ENCODE peak calls at places on chromosomes 13 and 19, in five cellular contexts. One of them, this sample, is unnamed.
A peak's percentile ranks its signal among the peaks of the same experiment; 100 is the strongest.

GRCh38 chr13:31797154-31797775 is 57.9 kb downstream of the RXFP2 start:
- DNase-seq in EL: peak; percentile 71
- DNase-seq in midbrain: peak; percentile 50
- DNase-seq in heart right ventricle: no peak
- DNase-seq in activated CD8-positive, alpha-beta memory T cell treated with anti-CD3 and anti-CD28 coated beads for 24 hours: no peak
- DNase-seq in this sample: no peak

GRCh38 chr19:12703056-12703455 is 6.6 kb upstream of the FBXW9 start:
- DNase-seq in EL: peak; percentile 39
- DNase-seq in heart right ventricle: no peak
- DNase-seq in midbrain: no peak
- DNase-seq in activated CD8-positive, alpha-beta memory T cell treated with anti-CD3 and anti-CD28 coated beads for 24 hours: no peak
- DNase-seq in this sample: no peak

GRCh38 chr19:24033962-24034342 is 53.0 kb upstream of the ZNF254 start:
- DNase-seq in activated CD8-positive, alpha-beta memory T cell treated with anti-CD3 and anti-CD28 coated beads for 24 hours: no peak
- DNase-seq in midbrain: peak; percentile 53
- DNase-seq in EL: peak; percentile 69
- DNase-seq in heart right ventricle: peak; percentile 21
- DNase-seq in this sample: peak; percentile 41

GRCh38 chr13:22369090-22369489 is 698.2 kb downstream of the FGF9 start:
- DNase-seq in EL: no peak
- DNase-seq in activated CD8-positive, alpha-beta memory T cell treated with anti-CD3 and anti-CD28 coated beads for 24 hours: no peak
- DNase-seq in heart right ventricle: no peak
- DNase-seq in midbrain: no peak
- DNase-seq in this sample: no peak

GRCh38 chr19:45739498-45740439 is 6.5 kb downstream of the MEIOSIN start:
- DNase-seq in activated CD8-positive, alpha-beta memory T cell treated with anti-CD3 and anti-CD28 coated beads for 24 hours: no peak
- DNase-seq in EL: no peak
- DNase-seq in heart right ventricle: no peak
- DNase-seq in midbrain: no peak
- DNase-seq in this sample: no peak

GRCh38 chr13:20389696-20390525 is 135.7 kb downstream of the CRYL1 start:
- DNase-seq in activated CD8-positive, alpha-beta memory T cell treated with anti-CD3 and anti-CD28 coated beads for 24 hours: peak; percentile 44
- DNase-seq in heart right ventricle: no peak
- DNase-seq in midbrain: no peak
- DNase-seq in EL: no peak
- DNase-seq in this sample: no peak

GRCh38 chr13:107376393-107377085 is 808.6 kb upstream of the ARGLU1 start:
- DNase-seq in activated CD8-positive, alpha-beta memory T cell treated with anti-CD3 and anti-CD28 coated beads for 24 hours: no peak
- DNase-seq in EL: no peak
- DNase-seq in heart right ventricle: no peak
- DNase-seq in midbrain: no peak
- DNase-seq in this sample: no peak

GRCh38 chr19:48746738-48747575 is at the start of gene IZUMO1:
- DNase-seq in midbrain: peak; percentile 62
- DNase-seq in activated CD8-positive, alpha-beta memory T cell treated with anti-CD3 and anti-CD28 coated beads for 24 hours: peak; percentile 71
- DNase-seq in EL: peak; percentile 96
- DNase-seq in heart right ventricle: peak; percentile 94
- DNase-seq in this sample: peak; percentile 77

GRCh38 chr13:43942301-43942700 is 62.6 kb downstream of the LACC1 start:
- DNase-seq in midbrain: no peak
- DNase-seq in EL: peak; percentile 9
- DNase-seq in heart right ventricle: no peak
- DNase-seq in activated CD8-positive, alpha-beta memory T cell treated with anti-CD3 and anti-CD28 coated beads for 24 hours: no peak
- DNase-seq in this sample: no peak

GRCh38 chr13:21695536-21695935 is 24.7 kb downstream of the FGF9 start:
- DNase-seq in activated CD8-positive, alpha-beta memory T cell treated with anti-CD3 and anti-CD28 coated beads for 24 hours: no peak
- DNase-seq in EL: no peak
- DNase-seq in heart right ventricle: no peak
- DNase-seq in midbrain: no peak
- DNase-seq in this sample: no peak

GRCh38 chr19:14091885-14092462 is 1.4 kb upstream of the SAMD1 start:
- DNase-seq in EL: no peak
- DNase-seq in activated CD8-positive, alpha-beta memory T cell treated with anti-CD3 and anti-CD28 coated beads for 24 hours: no peak
- DNase-seq in midbrain: no peak
- DNase-seq in heart right ventricle: no peak
- DNase-seq in this sample: no peak

GRCh38 chr19:48230555-48231129 is 25.1 kb downstream of the CARD8 start:
- DNase-seq in EL: no peak
- DNase-seq in activated CD8-positive, alpha-beta memory T cell treated with anti-CD3 and anti-CD28 coated beads for 24 hours: no peak
- DNase-seq in midbrain: no peak
- DNase-seq in heart right ventricle: no peak
- DNase-seq in this sample: no peak

GRCh38 chr13:46341112-46341711 is 45.8 kb downstream of the RUBCNL start:
- DNase-seq in heart right ventricle: no peak
- DNase-seq in midbrain: no peak
- DNase-seq in activated CD8-positive, alpha-beta memory T cell treated with anti-CD3 and anti-CD28 coated beads for 24 hours: no peak
- DNase-seq in EL: peak; percentile 80
- DNase-seq in this sample: no peak

GRCh38 chr19:54160182-54160811 is 776 bp upstream of the LENG1 start:
- DNase-seq in heart right ventricle: no peak
- DNase-seq in activated CD8-positive, alpha-beta memory T cell treated with anti-CD3 and anti-CD28 coated beads for 24 hours: no peak
- DNase-seq in midbrain: no peak
- DNase-seq in EL: peak; percentile 46
- DNase-seq in this sample: no peak

GRCh38 chr13:110824901-110825300 is 90.0 kb downstream of the ANKRD10 start:
- DNase-seq in heart right ventricle: no peak
- DNase-seq in activated CD8-positive, alpha-beta memory T cell treated with anti-CD3 and anti-CD28 coated beads for 24 hours: no peak
- DNase-seq in midbrain: no peak
- DNase-seq in EL: no peak
- DNase-seq in this sample: no peak

GRCh38 chr19:16714702-16715294 is 4.8 kb upstream of the NWD1 start:
- DNase-seq in midbrain: peak; percentile 52
- DNase-seq in EL: peak; percentile 47
- DNase-seq in activated CD8-positive, alpha-beta memory T cell treated with anti-CD3 and anti-CD28 coated beads for 24 hours: peak; percentile 67
- DNase-seq in heart right ventricle: peak; percentile 8
- DNase-seq in this sample: no peak

GRCh38 chr19:44668985-44669764 is 2.1 kb upstream of the CEACAM19 start:
- DNase-seq in heart right ventricle: no peak
- DNase-seq in activated CD8-positive, alpha-beta memory T cell treated with anti-CD3 and anti-CD28 coated beads for 24 hours: no peak
- DNase-seq in midbrain: no peak
- DNase-seq in EL: no peak
- DNase-seq in this sample: no peak

GRCh38 chr13:27038323-27038722 is 133.3 kb downstream of the USP12 start:
- DNase-seq in midbrain: no peak
- DNase-seq in heart right ventricle: no peak
- DNase-seq in activated CD8-positive, alpha-beta memory T cell treated with anti-CD3 and anti-CD28 coated beads for 24 hours: no peak
- DNase-seq in EL: peak; percentile 76
- DNase-seq in this sample: no peak

GRCh38 chr13:42985312-42986175 is 6.5 kb downstream of the EPSTI1 start:
- DNase-seq in midbrain: no peak
- DNase-seq in activated CD8-positive, alpha-beta memory T cell treated with anti-CD3 and anti-CD28 coated beads for 24 hours: no peak
- DNase-seq in EL: no peak
- DNase-seq in heart right ventricle: no peak
- DNase-seq in this sample: peak; percentile 51